ENCODE peak calls at places on chromosomes 13 and 19, in nine cellular contexts. L is upper lobe of left lung; S is EL; I is stimulated activated CD4-positive, alpha-beta T cell treated with anti-CD3 and anti-CD28 coated beads, Interleukin-4, amount 100 ng/mL, for 4 hours; O is stimulated activated naive CD8-positive, alpha-beta T cell treated with anti-CD3 and anti-CD28 coated beads, Interleukin-15, Interleukin-2, amounts not matched to agents 100 U/mL and 50 U/mL, for 24 hours; U is kidney tubule cell; W is NCI-H460; E is nephron progenitor cell; J is RWPE2. T is an unnamed sample.

GRCh38 chr19:17468302-17469091 is 1.8 kb upstream of the SLC27A1 start:
- DNase-seq in E (no peak), O (no peak), U (no peak), S (no peak), I (no peak), W (no peak), J (no peak), L (peak), T (peak)

GRCh38 chr19:51125421-51126075 is 842 bp downstream of the SIGLEC9 start:
- DNase-seq in U (no peak), O (no peak), I (no peak), J (no peak), L (no peak), W (no peak), S (no peak), E (no peak), T (no peak)

GRCh38 chr19:15280048-15280725 is 47.9 kb upstream of the EPHX3 start:
- DNase-seq in J (no peak), S (no peak), E (no peak), L (no peak), U (no peak), W (no peak), O (no peak), I (no peak), T (peak)

GRCh38 chr13:50236898-50237318 is 221.7 kb downstream of the KCNRG start:
- DNase-seq in I (peak), L (no peak), J (no peak), W (no peak), U (peak), O (peak), S (no peak), E (no peak), T (no peak)

GRCh38 chr19:29328586-29328985 is 115.6 kb upstream of the UQCRFS1 start:
- DNase-seq in J (no peak), E (no peak), W (no peak), O (no peak), U (no peak), S (no peak), L (no peak), I (no peak), T (no peak)

GRCh38 chr13:113342820-113343691 is 20.9 kb downstream of the GRTP1 start:
- DNase-seq in U (no peak), J (no peak), W (no peak), O (no peak), I (no peak), E (no peak), S (no peak), L (peak), T (no peak)

GRCh38 chr13:69857188-69857821 is 250.3 kb upstream of the ATXN8OS start:
- DNase-seq in L (no peak), U (peak), O (no peak), J (no peak), W (peak), I (no peak), E (peak), S (peak), T (no peak)

GRCh38 chr19:40596608-40597328 is 4.4 kb upstream of the LTBP4 start:
- DNase-seq in O (peak), L (peak), I (no peak), E (peak), S (peak), U (peak), J (no peak), W (peak), T (peak)

GRCh38 chr19:42207767-42208259 is 9.7 kb downstream of the DEDD2 start:
- DNase-seq in L (no peak), W (no peak), O (no peak), U (peak), J (no peak), E (no peak), S (peak), I (no peak), T (no peak)

GRCh38 chr13:110942248-110942981 is 27.5 kb upstream of the ANKRD10 start:
- DNase-seq in O (peak), L (no peak), W (no peak), U (peak), S (peak), J (no peak), E (no peak), I (peak), T (no peak)

GRCh38 chr19:18386543-18387251 is 739 bp downstream of the GDF15 start:
- DNase-seq in I (no peak), U (no peak), E (no peak), S (no peak), L (peak), W (peak), O (no peak), J (no peak), T (no peak)

GRCh38 chr19:16522559-16523377 is 19.5 kb downstream of the CHERP start:
- DNase-seq in E (no peak), J (peak), O (no peak), U (no peak), S (no peak), W (no peak), L (no peak), I (no peak), T (no peak)

GRCh38 chr19:58228584-58229254 is at the start of gene ZNF544:
- DNase-seq in O (peak), J (peak), U (peak), W (peak), S (peak), E (peak), L (peak), I (peak), T (peak)

GRCh38 chr13:114071991-114072390 is 60.4 kb downstream of the RASA3 start:
- DNase-seq in S (no peak), L (no peak), O (no peak), W (no peak), I (no peak), U (no peak), E (no peak), J (no peak), T (no peak)

GRCh38 chr13:31850041-31850440 is 110.7 kb downstream of the RXFP2 start:
- DNase-seq in E (no peak), U (no peak), W (no peak), O (no peak), L (no peak), J (no peak), I (no peak), S (no peak), T (no peak)

GRCh38 chr13:111854403-111854802 is 212.5 kb upstream of the SOX1 start:
- DNase-seq in U (no peak), I (no peak), E (no peak), W (no peak), S (no peak), L (no peak), O (no peak), J (no peak), T (no peak)

T was measured in right cardiac atrium.